ENCODE peak calls at places on chromosomes 3 and 15, in six cellular contexts. One of them, this sample, is unnamed.

GRCh38 chr15:52144656-52145055 is 32.1 kb upstream of the BCL2L10 start:
- DNase-seq in GM23338: no peak
- DNase-seq in endothelial cell of umbilical vein: peak; percentile 35
- DNase-seq in HCT116: no peak
- DNase-seq in transverse colon: no peak
- DNase-seq in Panc1: no peak
- DNase-seq in this sample: no peak

GRCh38 chr3:197912770-197913476 is 37.1 kb upstream of the RPL35A start:
- DNase-seq in endothelial cell of umbilical vein: no peak
- DNase-seq in GM23338: no peak
- DNase-seq in transverse colon: peak; percentile 8
- DNase-seq in HCT116: no peak
- DNase-seq in Panc1: no peak
- DNase-seq in this sample: no peak

GRCh38 chr3:127637971-127638370 is 9.0 kb downstream of the PODXL2 start:
- DNase-seq in Panc1: no peak
- DNase-seq in GM23338: no peak
- DNase-seq in endothelial cell of umbilical vein: no peak
- DNase-seq in HCT116: no peak
- DNase-seq in transverse colon: no peak
- DNase-seq in this sample: no peak

GRCh38 chr3:134699721-134700120 is 48.9 kb upstream of the KY start:
- DNase-seq in GM23338: no peak
- DNase-seq in transverse colon: no peak
- DNase-seq in HCT116: no peak
- DNase-seq in endothelial cell of umbilical vein: no peak
- DNase-seq in Panc1: no peak
- DNase-seq in this sample: no peak

GRCh38 chr3:172617976-172618375 is 92.9 kb downstream of the NCEH1 start:
- DNase-seq in endothelial cell of umbilical vein: no peak
- DNase-seq in GM23338: no peak
- DNase-seq in HCT116: no peak
- DNase-seq in Panc1: no peak
- DNase-seq in transverse colon: no peak
- DNase-seq in this sample: no peak

GRCh38 chr15:31455499-31455898 is 128.9 kb downstream of the KLF13 start:
- DNase-seq in transverse colon: no peak
- DNase-seq in HCT116: no peak
- DNase-seq in GM23338: peak; percentile 49
- DNase-seq in endothelial cell of umbilical vein: no peak
- DNase-seq in Panc1: no peak
- DNase-seq in this sample: no peak

GRCh38 chr3:16363636-16364035 is 98.6 kb downstream of the OXNAD1 start:
- DNase-seq in endothelial cell of umbilical vein: no peak
- DNase-seq in GM23338: no peak
- DNase-seq in HCT116: no peak
- DNase-seq in Panc1: no peak
- DNase-seq in transverse colon: no peak
- DNase-seq in this sample: no peak

GRCh38 chr3:43035801-43036340 is 56.8 kb downstream of the GASK1A start:
- DNase-seq in HCT116: no peak
- DNase-seq in Panc1: no peak
- DNase-seq in transverse colon: no peak
- DNase-seq in GM23338: no peak
- DNase-seq in endothelial cell of umbilical vein: no peak
- DNase-seq in this sample: no peak

GRCh38 chr15:78778422-78778821 is 32.8 kb downstream of the ADAMTS7 start:
- DNase-seq in GM23338: no peak
- DNase-seq in endothelial cell of umbilical vein: no peak
- DNase-seq in HCT116: no peak
- DNase-seq in transverse colon: no peak
- DNase-seq in Panc1: no peak
- DNase-seq in this sample: no peak

GRCh38 chr3:188270423-188270972 is 116.5 kb downstream of the LPP start:
- DNase-seq in transverse colon: no peak
- DNase-seq in endothelial cell of umbilical vein: peak; percentile 84
- DNase-seq in Panc1: no peak
- DNase-seq in HCT116: no peak
- DNase-seq in GM23338: no peak
- DNase-seq in this sample: no peak

GRCh38 chr3:194993896-194994295 is 277.1 kb downstream of the XXYLT1 start:
- DNase-seq in HCT116: no peak
- DNase-seq in endothelial cell of umbilical vein: no peak
- DNase-seq in Panc1: no peak
- DNase-seq in GM23338: no peak
- DNase-seq in transverse colon: no peak
- DNase-seq in this sample: no peak

GRCh38 chr3:51355891-51356578 is 29.1 kb upstream of the MANF start:
- DNase-seq in endothelial cell of umbilical vein: no peak
- DNase-seq in HCT116: no peak
- DNase-seq in transverse colon: no peak
- DNase-seq in GM23338: no peak
- DNase-seq in Panc1: no peak
- DNase-seq in this sample: no peak

GRCh38 chr3:115245437-115245836 is 98.3 kb upstream of the ZBTB20 start:
- DNase-seq in transverse colon: no peak
- DNase-seq in GM23338: no peak
- DNase-seq in HCT116: peak; percentile 67
- DNase-seq in endothelial cell of umbilical vein: peak; percentile 85
- DNase-seq in Panc1: no peak
- DNase-seq in this sample: no peak

GRCh38 chr3:30611613-30612421 is 5.4 kb downstream of the TGFBR2 start:
- DNase-seq in transverse colon: no peak
- DNase-seq in HCT116: no peak
- DNase-seq in GM23338: no peak
- DNase-seq in Panc1: no peak
- DNase-seq in endothelial cell of umbilical vein: no peak
- DNase-seq in this sample: no peak

GRCh38 chr3:138458774-138459499 is 24.5 kb downstream of the ESYT3 start:
- DNase-seq in GM23338: no peak
- DNase-seq in Panc1: no peak
- DNase-seq in endothelial cell of umbilical vein: no peak
- DNase-seq in transverse colon: no peak
- DNase-seq in HCT116: no peak
- DNase-seq in this sample: no peak

GRCh38 chr15:91942676-91943417 is 89.3 kb downstream of the SLCO3A1 start:
- DNase-seq in Panc1: no peak
- DNase-seq in HCT116: peak; percentile 28
- DNase-seq in GM23338: no peak
- DNase-seq in transverse colon: peak; percentile 84
- DNase-seq in endothelial cell of umbilical vein: no peak
- DNase-seq in this sample: no peak
- TF ChIP-seq POLR2AphosphoS5 in Panc1: no peak
- TF ChIP-seq POLR2AphosphoS5 in HCT116: no peak
- TF ChIP-seq POLR2AphosphoS5 in GM23338: no peak
- TF ChIP-seq POLR2AphosphoS5 in transverse colon: peak; percentile 53
- TF ChIP-seq POLR2AphosphoS5 in endothelial cell of umbilical vein: no peak
- TF ChIP-seq POLR2AphosphoS5 in this sample: no peak

GRCh38 chr3:124986153-124987143 is 51.9 kb upstream of the MUC13 start:
- DNase-seq in endothelial cell of umbilical vein: peak; percentile 52
- DNase-seq in GM23338: peak; percentile 66
- DNase-seq in Panc1: no peak
- DNase-seq in transverse colon: peak; percentile 60
- DNase-seq in HCT116: peak; percentile 91
- DNase-seq in this sample: no peak
- TF ChIP-seq POLR2AphosphoS5 in endothelial cell of umbilical vein: no peak
- TF ChIP-seq POLR2AphosphoS5 in GM23338: no peak
- TF ChIP-seq POLR2AphosphoS5 in Panc1: no peak
- TF ChIP-seq POLR2AphosphoS5 in transverse colon: no peak
- TF ChIP-seq POLR2AphosphoS5 in HCT116: peak; percentile 35
- TF ChIP-seq POLR2AphosphoS5 in this sample: no peak

GRCh38 chr15:74724570-74725240 is 623 bp downstream of the CYP1A1 start:
- DNase-seq in Panc1: no peak
- DNase-seq in endothelial cell of umbilical vein: no peak
- DNase-seq in HCT116: no peak
- DNase-seq in GM23338: no peak
- DNase-seq in transverse colon: no peak
- DNase-seq in this sample: no peak

GRCh38 chr15:74725241-74725774 is at the start of gene CYP1A1:
- DNase-seq in GM23338: peak; percentile 68
- DNase-seq in transverse colon: peak; percentile 56
- DNase-seq in endothelial cell of umbilical vein: no peak
- DNase-seq in HCT116: no peak
- DNase-seq in Panc1: no peak
- DNase-seq in this sample: no peak

GRCh38 chr15:74725845-74726773 is 781 bp upstream of the CYP1A1 start:
- DNase-seq in HCT116: no peak
- DNase-seq in Panc1: no peak
- DNase-seq in transverse colon: peak; percentile 44
- DNase-seq in endothelial cell of umbilical vein: peak; percentile 24
- DNase-seq in GM23338: peak; percentile 82
- DNase-seq in this sample: peak; percentile 65

GRCh38 chr15:74726774-74727164 is 1.4 kb upstream of the CYP1A1 start:
- DNase-seq in endothelial cell of umbilical vein: no peak
- DNase-seq in Panc1: no peak
- DNase-seq in transverse colon: no peak
- DNase-seq in GM23338: peak; percentile 38
- DNase-seq in HCT116: no peak
- DNase-seq in this sample: no peak

DNA sequence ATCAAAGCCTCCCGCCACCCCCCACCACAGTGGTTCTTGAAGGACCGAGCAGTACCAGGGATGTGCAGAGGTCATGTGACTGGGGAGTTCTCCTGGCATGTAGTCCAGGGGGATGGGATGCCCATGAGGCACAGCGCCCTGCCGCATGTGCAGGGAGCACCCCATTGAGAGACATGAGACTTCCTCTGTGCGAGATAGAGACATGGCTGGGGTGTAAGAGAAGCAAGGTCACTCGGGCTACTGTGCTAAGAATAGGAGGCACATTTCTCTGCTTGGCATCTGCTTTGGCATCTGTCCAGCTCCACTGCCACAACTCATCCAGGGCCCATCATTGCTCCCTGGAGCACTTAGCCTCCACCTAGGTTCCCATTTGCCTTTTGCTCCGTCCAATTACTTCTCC is 2.4 kb upstream of the CYP1A1 start:
- DNase-seq in GM23338: no peak
- DNase-seq in HCT116: no peak
- DNase-seq in transverse colon: no peak
- DNase-seq in Panc1: no peak
- DNase-seq in endothelial cell of umbilical vein: no peak
- DNase-seq in this sample: no peak
- TF ChIP-seq POLR2AphosphoS5 in GM23338: no peak
- TF ChIP-seq POLR2AphosphoS5 in HCT116: no peak
- TF ChIP-seq POLR2AphosphoS5 in transverse colon: no peak
- TF ChIP-seq POLR2AphosphoS5 in Panc1: no peak
- TF ChIP-seq POLR2AphosphoS5 in endothelial cell of umbilical vein: no peak
- TF ChIP-seq POLR2AphosphoS5 in this sample: no peak

GRCh38 chr3:152304160-152304559 is 35.4 kb downstream of the MBNL1 start:
- DNase-seq in Panc1: no peak
- DNase-seq in HCT116: no peak
- DNase-seq in transverse colon: no peak
- DNase-seq in GM23338: no peak
- DNase-seq in endothelial cell of umbilical vein: no peak
- DNase-seq in this sample: no peak

GRCh38 chr3:152305075-152305474 is 36.3 kb downstream of the MBNL1 start:
- DNase-seq in Panc1: no peak
- DNase-seq in transverse colon: no peak
- DNase-seq in HCT116: no peak
- DNase-seq in endothelial cell of umbilical vein: no peak
- DNase-seq in GM23338: peak; percentile 37
- DNase-seq in this sample: no peak

GRCh38 chr3:152300029-152300764 is 31.5 kb downstream of the MBNL1 start:
- DNase-seq in endothelial cell of umbilical vein: no peak
- DNase-seq in HCT116: no peak
- DNase-seq in Panc1: no peak
- DNase-seq in transverse colon: no peak
- DNase-seq in GM23338: no peak
- DNase-seq in this sample: no peak

GRCh38 chr3:152301745-152302181 is 33.0 kb downstream of the MBNL1 start:
- DNase-seq in Panc1: no peak
- DNase-seq in endothelial cell of umbilical vein: no peak
- DNase-seq in GM23338: no peak
- DNase-seq in HCT116: no peak
- DNase-seq in transverse colon: no peak
- DNase-seq in this sample: no peak

GRCh38 chr3:152302521-152303021 is 33.8 kb downstream of the MBNL1 start:
- DNase-seq in transverse colon: peak; percentile 55
- DNase-seq in GM23338: no peak
- DNase-seq in HCT116: no peak
- DNase-seq in endothelial cell of umbilical vein: peak; percentile 24
- DNase-seq in Panc1: no peak
- DNase-seq in this sample: no peak
- TF ChIP-seq POLR2AphosphoS5 in transverse colon: no peak
- TF ChIP-seq POLR2AphosphoS5 in GM23338: no peak
- TF ChIP-seq POLR2AphosphoS5 in HCT116: no peak
- TF ChIP-seq POLR2AphosphoS5 in endothelial cell of umbilical vein: no peak
- TF ChIP-seq POLR2AphosphoS5 in Panc1: no peak
- TF ChIP-seq POLR2AphosphoS5 in this sample: no peak

DNA sequence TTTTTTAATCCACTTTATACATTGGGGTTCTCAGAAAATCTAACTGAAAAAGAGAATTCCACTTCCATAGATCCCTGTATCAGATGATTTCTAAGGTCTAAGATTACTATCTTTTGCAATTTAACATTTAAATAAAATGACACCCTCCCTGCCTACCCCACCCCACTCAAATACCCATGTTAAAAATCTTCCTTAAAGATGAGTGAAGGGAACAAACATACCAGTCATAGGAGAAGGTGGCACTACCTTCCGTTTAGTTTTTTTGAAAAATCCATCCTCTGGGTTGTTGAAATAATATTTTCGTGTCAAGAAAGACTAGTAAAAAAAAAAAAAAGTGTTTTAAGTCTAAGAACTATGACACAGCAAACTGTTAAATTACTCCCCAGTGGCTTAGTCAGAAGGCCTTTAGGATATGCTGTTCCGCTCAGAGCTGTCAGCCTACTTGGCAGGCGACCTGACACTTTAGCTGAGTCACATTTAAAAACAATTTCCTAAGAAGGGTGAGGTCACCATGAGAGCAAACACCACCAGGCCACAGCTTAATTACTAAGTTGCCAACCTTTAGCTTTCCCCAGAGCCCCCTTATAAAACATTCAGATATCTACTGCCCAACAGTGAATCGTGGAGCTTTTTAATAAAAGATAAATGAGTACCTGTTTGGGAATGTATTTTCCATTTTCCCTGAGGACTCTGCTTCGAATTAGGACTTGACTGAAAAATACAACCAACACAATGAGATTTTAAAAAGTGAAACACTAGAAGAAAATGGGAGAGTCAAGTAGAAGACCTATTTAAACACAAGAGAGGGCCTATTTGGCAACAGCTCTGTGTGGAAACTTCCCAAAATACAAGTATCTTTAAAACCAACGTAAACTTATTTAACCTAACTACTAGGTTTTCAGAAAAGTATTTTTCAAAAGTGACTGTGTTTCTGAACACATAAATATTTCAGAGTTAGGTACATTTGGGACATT is 9.6 kb downstream of the EMC3 start:
- DNase-seq in endothelial cell of umbilical vein: peak; percentile 96
- DNase-seq in transverse colon: peak; percentile 55
- DNase-seq in Panc1: peak; percentile 87
- DNase-seq in HCT116: peak; percentile 68
- DNase-seq in GM23338: no peak
- DNase-seq in this sample: no peak
- TF ChIP-seq POLR2AphosphoS5 in endothelial cell of umbilical vein: peak; percentile 81
- TF ChIP-seq POLR2AphosphoS5 in transverse colon: peak; percentile 56
- TF ChIP-seq POLR2AphosphoS5 in Panc1: peak; percentile 61
- TF ChIP-seq POLR2AphosphoS5 in HCT116: peak; percentile 40
- TF ChIP-seq POLR2AphosphoS5 in GM23338: no peak
- TF ChIP-seq POLR2AphosphoS5 in this sample: no peak

GRCh38 chr3:160784853-160785252 is 28.8 kb downstream of the PPM1L start:
- DNase-seq in endothelial cell of umbilical vein: no peak
- DNase-seq in GM23338: peak; percentile 40
- DNase-seq in HCT116: peak; percentile 34
- DNase-seq in Panc1: no peak
- DNase-seq in transverse colon: no peak
- DNase-seq in this sample: no peak
- TF ChIP-seq POLR2AphosphoS5 in endothelial cell of umbilical vein: no peak
- TF ChIP-seq POLR2AphosphoS5 in GM23338: no peak
- TF ChIP-seq POLR2AphosphoS5 in HCT116: no peak
- TF ChIP-seq POLR2AphosphoS5 in Panc1: no peak
- TF ChIP-seq POLR2AphosphoS5 in transverse colon: no peak
- TF ChIP-seq POLR2AphosphoS5 in this sample: no peak

GRCh38 chr15:100778831-100779288 is 100.8 kb upstream of the ALDH1A3 start:
- DNase-seq in endothelial cell of umbilical vein: no peak
- DNase-seq in GM23338: no peak
- DNase-seq in Panc1: no peak
- DNase-seq in transverse colon: no peak
- DNase-seq in HCT116: no peak
- DNase-seq in this sample: no peak
- TF ChIP-seq POLR2AphosphoS5 in endothelial cell of umbilical vein: no peak
- TF ChIP-seq POLR2AphosphoS5 in GM23338: no peak
- TF ChIP-seq POLR2AphosphoS5 in Panc1: no peak
- TF ChIP-seq POLR2AphosphoS5 in transverse colon: no peak
- TF ChIP-seq POLR2AphosphoS5 in HCT116: no peak
- TF ChIP-seq POLR2AphosphoS5 in this sample: no peak